ENCODE peak calls at places on chromosomes 16 and 17, in nine cellular contexts. E, G, V, Z, U, R, B, K and X are unnamed samples.

GRCh38 chr17:61534414-61534813 is 56.6 kb downstream of the NACA2 start:
- DNase-seq in E (no peak), G (no peak), V (no peak), Z (no peak), U (no peak), R (no peak), B (no peak), K (no peak), X (no peak)

GRCh38 chr17:52041123-52041617 is 117.3 kb downstream of the CA10 start:
- DNase-seq in E (no peak), G (no peak), V (no peak), Z (no peak), U (no peak), R (no peak), B (no peak), K (no peak), X (no peak)

GRCh38 chr17:75260679-75261335 is 599 bp downstream of the GGA3 start:
- DNase-seq in E (no peak), G (no peak), V (no peak), Z (no peak), U (no peak), R (no peak), B (no peak), K (no peak), X (no peak)

GRCh38 chr17:75823257-75824041 is 20.8 kb downstream of the UNC13D start:
- DNase-seq in E (no peak), G (no peak), V (no peak), Z (no peak), U (no peak), R (no peak), B (no peak), K (no peak), X (no peak)

GRCh38 chr17:77306048-77306789 is 165.4 kb downstream of the SEC14L1 start:
- DNase-seq in E (no peak), G (no peak), V (no peak), Z (no peak), U (no peak), R (no peak), B (no peak), K (no peak), X (no peak)

GRCh38 chr17:80279895-80280294 is 19.2 kb downstream of the RNF213 start:
- DNase-seq in E (peak), G (no peak), V (no peak), Z (no peak), U (no peak), R (no peak), B (peak), K (no peak), X (peak)

GRCh38 chr17:5821057-5821456 is 236.7 kb upstream of the NLRP1 start:
- DNase-seq in E (peak), G (no peak), V (no peak), Z (no peak), U (no peak), R (no peak), B (no peak), K (no peak), X (no peak)

GRCh38 chr16:80875616-80876015 is 71.2 kb upstream of the CDYL2 start:
- DNase-seq in E (no peak), G (no peak), V (no peak), Z (no peak), U (no peak), R (peak), B (no peak), K (no peak), X (peak)

GRCh38 chr16:188674-189073 is 8.4 kb downstream of the HBQ1 start:
- DNase-seq in E (no peak), G (no peak), V (no peak), Z (no peak), U (no peak), R (no peak), B (no peak), K (no peak), X (no peak)

GRCh38 chr17:31158741-31159377 is 64.1 kb downstream of the NF1 start:
- DNase-seq in E (no peak), G (no peak), V (no peak), Z (no peak), U (no peak), R (no peak), B (no peak), K (no peak), X (no peak)

GRCh38 chr17:49505854-49506253 is 10.8 kb downstream of the NGFR start:
- DNase-seq in E (no peak), G (no peak), V (no peak), Z (no peak), U (no peak), R (no peak), B (peak), K (no peak), X (no peak)

GRCh38 chr16:22300427-22301071 is 3.3 kb downstream of the POLR3E start:
- DNase-seq in E (peak), G (peak), V (peak), Z (peak), U (peak), R (peak), B (peak), K (no peak), X (peak)

GRCh38 chr16:21166561-21166961 is 8.1 kb downstream of the LDAF1 start:
- DNase-seq in E (no peak), G (no peak), V (peak), Z (no peak), U (peak), R (no peak), B (no peak), K (no peak), X (peak)

GRCh38 chr16:83969771-83970429 is 1.9 kb downstream of the NECAB2 start:
- DNase-seq in E (no peak), G (no peak), V (no peak), Z (no peak), U (peak), R (no peak), B (peak), K (no peak), X (no peak)

GRCh38 chr16:86575095-86575685 is 3.2 kb upstream of the FOXL1 start:
- DNase-seq in E (no peak), G (no peak), V (peak), Z (no peak), U (no peak), R (no peak), B (no peak), K (no peak), X (no peak)

GRCh38 chr17:57242148-57242547 is 14.2 kb upstream of the MSI2 start:
- DNase-seq in E (no peak), G (no peak), V (peak), Z (no peak), U (no peak), R (no peak), B (peak), K (no peak), X (no peak)

GRCh38 chr16:10114411-10114810 is 67.8 kb downstream of the GRIN2A start:
- DNase-seq in E (peak), G (no peak), V (no peak), Z (no peak), U (no peak), R (no peak), B (no peak), K (no peak), X (no peak)

GRCh38 chr17:72926171-72926570 is 166.3 kb downstream of the SLC39A11 start:
- DNase-seq in E (no peak), G (no peak), V (no peak), Z (no peak), U (no peak), R (no peak), B (no peak), K (no peak), X (peak)

GRCh38 chr17:8122391-8122922 is 1.4 kb downstream of the HES7 start:
- DNase-seq in E (peak), G (no peak), V (peak), Z (no peak), U (peak), R (no peak), B (no peak), K (no peak), X (no peak)

GRCh38 chr17:4777969-4778760 is 6.5 kb downstream of the TM4SF5 start:
- DNase-seq in E (peak), G (no peak), V (no peak), Z (no peak), U (no peak), R (no peak), B (no peak), K (no peak), X (no peak)

GRCh38 chr17:64964796-64965195 is 45.5 kb upstream of the LRRC37A3 start:
- DNase-seq in E (no peak), G (no peak), V (no peak), Z (no peak), U (peak), R (no peak), B (no peak), K (no peak), X (no peak)
- H3K4me3 ChIP-seq in E (no peak), G (no peak), V (no peak), Z (no peak), U (no peak), R (no peak), B (no peak), K (no peak), X (no peak)

DNA sequence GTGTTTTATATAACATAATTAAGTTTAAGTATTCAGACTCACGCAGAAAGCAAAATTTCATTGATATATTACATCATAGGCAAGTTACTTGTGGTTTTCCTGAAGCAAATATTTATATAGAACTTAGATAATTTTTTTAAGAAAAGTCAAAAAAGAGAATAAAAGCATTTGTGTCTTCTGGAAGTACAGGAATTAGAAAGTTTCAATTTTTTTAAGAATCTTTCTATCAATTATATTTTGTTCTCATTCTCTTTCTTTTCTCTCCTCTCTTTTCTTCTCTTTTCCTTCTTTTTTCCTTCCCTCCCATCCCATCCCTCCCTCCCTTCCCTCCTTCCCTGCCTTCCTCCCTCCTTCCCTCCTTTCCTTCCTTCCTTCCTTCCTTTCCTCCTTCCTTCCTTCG is 120.7 kb upstream of the CDH8 start:
- DNase-seq in E (no peak), G (no peak), V (no peak), Z (no peak), U (no peak), R (no peak), B (no peak), K (no peak), X (no peak)
- TF ChIP-seq CTCF in E (no peak), G (no peak), V (no peak), Z (no peak), U (no peak), R (no peak), B (no peak), K (no peak), X (no peak)

DNA sequence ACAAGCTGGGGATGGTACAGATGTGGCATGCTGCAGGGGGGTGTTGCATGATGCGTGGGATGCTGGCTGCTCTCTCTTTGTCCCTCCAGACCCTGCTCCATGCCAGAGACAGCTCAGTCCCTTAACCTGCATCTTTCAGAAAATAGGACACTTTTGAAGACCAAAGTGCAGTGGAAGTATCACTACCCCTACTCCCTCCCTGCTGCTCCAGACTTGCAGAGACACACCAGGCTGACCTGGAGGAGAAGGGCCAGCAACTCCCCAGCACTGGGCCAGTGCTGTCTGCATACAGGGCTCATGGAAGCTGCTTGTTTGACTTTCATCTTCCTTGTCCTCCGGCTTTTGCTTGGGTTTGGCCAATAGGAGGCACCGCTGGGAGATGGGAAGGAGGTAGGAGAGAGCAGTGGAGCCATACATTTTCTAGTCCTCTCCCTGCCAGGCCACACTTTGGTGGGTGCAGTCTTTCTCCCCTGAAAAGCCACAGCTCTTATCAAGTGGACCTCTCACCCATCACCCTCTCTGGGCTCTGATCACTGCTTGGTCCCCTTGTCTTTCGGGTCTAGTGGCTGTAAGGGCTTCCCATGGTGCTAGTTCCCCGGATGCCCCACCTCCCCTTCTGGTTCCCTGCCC is 46.1 kb upstream of the NKD1 start:
- DNase-seq in E (no peak), G (no peak), V (no peak), Z (no peak), U (no peak), R (no peak), B (no peak), K (no peak), X (no peak)
- H3K4me3 ChIP-seq in E (no peak), G (no peak), V (no peak), Z (no peak), U (no peak), R (no peak), B (no peak), K (no peak), X (no peak)

DNA sequence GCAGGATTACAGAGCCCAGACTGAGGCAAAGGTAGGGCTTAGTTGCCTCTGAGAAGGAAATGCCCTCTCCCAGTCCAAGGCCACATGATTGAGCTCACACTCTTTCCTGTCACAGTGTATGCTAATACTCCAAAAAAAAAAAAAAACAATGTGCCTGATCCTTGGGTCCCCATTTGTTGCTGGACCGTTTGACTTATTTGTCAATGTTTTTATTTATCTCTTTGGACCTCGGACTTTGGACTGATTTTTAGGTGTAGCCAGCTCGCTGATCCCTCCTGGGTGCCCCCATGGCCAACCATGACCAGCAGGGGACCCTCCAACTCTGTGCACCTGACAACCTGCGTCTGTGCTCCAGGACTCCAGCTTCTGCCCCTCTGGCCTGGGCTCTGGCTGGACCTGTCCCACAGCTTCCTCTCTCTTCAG is 622 bp upstream of the CCL16 start:
- DNase-seq in E (no peak), G (peak), V (no peak), Z (no peak), U (peak), R (no peak), B (no peak), K (no peak), X (no peak)
- TF ChIP-seq CTCF in E (no peak), G (peak), V (no peak), Z (peak), U (peak), R (no peak), B (no peak), K (no peak), X (no peak)

GRCh38 chr16:89355686-89356085 is 134.7 kb downstream of the ANKRD11 start:
- DNase-seq in E (no peak), G (no peak), V (no peak), Z (peak), U (no peak), R (no peak), B (no peak), K (no peak), X (no peak)

GRCh38 chr16:89358030-89359005 is 132.0 kb downstream of the ANKRD11 start:
- DNase-seq in E (no peak), G (no peak), V (no peak), Z (peak), U (no peak), R (no peak), B (no peak), K (no peak), X (no peak)

GRCh38 chr16:89357460-89357859 is 132.9 kb downstream of the ANKRD11 start:
- DNase-seq in E (no peak), G (no peak), V (peak), Z (peak), U (peak), R (no peak), B (peak), K (no peak), X (no peak)

GRCh38 chr16:89355036-89355435 is 135.3 kb downstream of the ANKRD11 start:
- DNase-seq in E (no peak), G (no peak), V (no peak), Z (no peak), U (no peak), R (no peak), B (no peak), K (no peak), X (no peak)

GRCh38 chr16:89357055-89357454 is 133.3 kb downstream of the ANKRD11 start:
- DNase-seq in E (no peak), G (no peak), V (no peak), Z (no peak), U (no peak), R (no peak), B (no peak), K (no peak), X (no peak)
- H3K4me3 ChIP-seq in E (no peak), G (no peak), V (no peak), Z (no peak), U (no peak), R (no peak), B (no peak), K (no peak), X (no peak)

DNA sequence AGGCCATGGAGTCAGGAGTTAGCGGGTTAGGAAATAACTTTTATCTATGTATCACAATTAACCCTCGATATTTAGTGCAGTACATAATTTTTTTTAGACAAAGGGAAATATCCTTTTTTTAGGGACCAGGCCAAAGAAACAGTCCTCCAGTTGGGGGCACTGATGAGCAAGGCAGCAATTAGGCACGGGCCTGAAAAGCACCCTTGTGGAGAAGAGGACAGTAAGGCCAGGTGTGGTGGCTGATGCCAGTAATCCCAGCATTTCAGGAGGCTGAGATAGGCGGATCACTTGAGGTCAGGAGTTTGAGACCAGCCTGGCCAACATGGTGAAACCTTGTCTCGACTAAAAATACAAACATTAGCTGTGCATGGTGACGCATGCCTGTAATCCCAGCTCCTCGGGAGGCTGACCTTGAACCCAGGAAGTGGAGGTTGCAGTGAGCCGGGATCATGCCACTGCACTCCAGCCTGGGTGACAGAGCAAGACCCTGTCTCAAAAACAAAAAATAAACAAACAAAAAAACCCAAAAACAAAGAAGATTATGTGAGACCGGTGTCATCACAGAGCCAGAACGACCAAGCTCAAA is 158.3 kb upstream of the NOL11 start:
- DNase-seq in E (no peak), G (no peak), V (no peak), Z (no peak), U (no peak), R (no peak), B (no peak), K (no peak), X (peak)
- TF ChIP-seq CTCF in E (no peak), G (peak), V (peak), Z (peak), U (peak), R (no peak), B (peak), K (no peak), X (peak)